ENCODE peak calls at places on chromosomes 4 and X, in four cellular contexts. F, O, Y and T are unnamed samples.

GRCh38 chr4:135192746-135193535 is 991.4 kb upstream of the PABPC4L start:
- DNase-seq in F (no peak), O (no peak), Y (no peak), T (no peak)

GRCh38 chr4:131411393-131411792 is 1737.7 kb upstream of the PCDH10 start:
- DNase-seq in F (no peak), O (no peak), Y (no peak), T (no peak)

GRCh38 chr4:14184265-14184664 is 556.7 kb upstream of the BOD1L1 start:
- DNase-seq in F (peak; percentile 33), O (peak; percentile 30), Y (no peak), T (no peak)

GRCh38 chrX:119667111-119667928 is 25.6 kb downstream of the SEPTIN6 start:
- DNase-seq in F (peak; percentile 36), O (no peak), Y (no peak), T (peak; percentile 24)

GRCh38 chr4:113474017-113474416 is 287.5 kb downstream of the CAMK2D start:
- DNase-seq in F (no peak), O (peak; percentile 97), Y (no peak), T (no peak)

GRCh38 chr4:78059524-78059889 is 2.4 kb downstream of the FRAS1 start:
- DNase-seq in F (peak; percentile 24), O (peak; percentile 92), Y (no peak), T (peak; percentile 41)

GRCh38 chr4:143773998-143774898 is 73.8 kb upstream of the FREM3 start:
- DNase-seq in F (no peak), O (peak; percentile 69), Y (peak; percentile 7), T (no peak)

GRCh38 chrX:137052641-137053235 is 18.9 kb upstream of the GPR101 start:
- DNase-seq in F (no peak), O (peak; percentile 20), Y (no peak), T (no peak)

GRCh38 chr4:67035501-67035900 is 509.8 kb downstream of the CENPC start:
- DNase-seq in F (no peak), O (peak; percentile 0), Y (no peak), T (no peak)

GRCh38 chr4:178296669-178297068 is 854.4 kb upstream of the AGA start:
- DNase-seq in F (no peak), O (no peak), Y (no peak), T (no peak)

GRCh38 chrX:48508400-48509244 is at the start of gene PORCN:
- DNase-seq in F (peak; percentile 86), O (peak; percentile 81), Y (peak; percentile 72), T (peak; percentile 60)

GRCh38 chr4:55866973-55867574 is 13.6 kb downstream of the EXOC1 start:
- DNase-seq in F (no peak), O (peak; percentile 80), Y (peak; percentile 9), T (no peak)

GRCh38 chrX:120813982-120814381 is 61.7 kb downstream of the CT47B1 start:
- DNase-seq in F (no peak), O (no peak), Y (no peak), T (no peak)

GRCh38 chrX:19682712-19683331 is 167.5 kb upstream of the MAP3K15 start:
- DNase-seq in F (peak; percentile 52), O (peak; percentile 94), Y (peak; percentile 64), T (peak; percentile 45)

GRCh38 chr4:5750052-5750950 is 39.3 kb downstream of the EVC start:
- DNase-seq in F (no peak), O (peak; percentile 81), Y (no peak), T (no peak)

GRCh38 chrX:10922158-10922557 is 189.0 kb upstream of the HCCS start:
- DNase-seq in F (no peak), O (peak; percentile 84), Y (no peak), T (no peak)

GRCh38 chr4:19982556-19982955 is 269.1 kb upstream of the SLIT2 start:
- DNase-seq in F (no peak), O (peak; percentile 62), Y (no peak), T (no peak)

GRCh38 chrX:2664497-2664896 is 26.6 kb upstream of the CD99 start:
- DNase-seq in F (peak; percentile 54), O (peak; percentile 92), Y (no peak), T (peak; percentile 18)

GRCh38 chrX:57952320-57952678 is 42.0 kb upstream of the ZXDA start:
- DNase-seq in F (peak; percentile 15), O (no peak), Y (no peak), T (no peak)

GRCh38 chrX:21975242-21975641 is 34.7 kb downstream of the SMS start:
- DNase-seq in F (no peak), O (no peak), Y (no peak), T (no peak)

GRCh38 chrX:8037593-8038348 is 110.6 kb upstream of the PNPLA4 start:
- DNase-seq in F (no peak), O (no peak), Y (no peak), T (no peak)

GRCh38 chrX:39133971-39134370 is 332.7 kb downstream of the MID1IP1 start:
- DNase-seq in F (no peak), O (no peak), Y (no peak), T (no peak)

GRCh38 chrX:103362504-103362903 is 6.2 kb downstream of the TCEAL9 start:
- DNase-seq in F (no peak), O (peak; percentile 49), Y (no peak), T (no peak)

GRCh38 chr4:77309496-77309895 is 152.5 kb downstream of the CCNG2 start:
- DNase-seq in F (no peak), O (no peak), Y (no peak), T (no peak)

GRCh38 chrX:101655540-101655939 is 4.1 kb downstream of the ARMCX2 start:
- DNase-seq in F (no peak), O (no peak), Y (no peak), T (no peak)

GRCh38 chr4:6250235-6250983 is 19.2 kb upstream of the WFS1 start:
- DNase-seq in F (no peak), O (peak; percentile 59), Y (no peak), T (peak; percentile 75)

GRCh38 chr4:128512161-128512560 is 224.5 kb upstream of the PGRMC2 start:
- DNase-seq in F (no peak), O (peak; percentile 57), Y (no peak), T (no peak)

GRCh38 chr4:168384437-168385141 is 66.0 kb upstream of the DDX60 start:
- DNase-seq in F (no peak), O (peak; percentile 28), Y (no peak), T (no peak)

GRCh38 chrX:37685452-37686347 is at the start of gene XK:
- DNase-seq in F (peak; percentile 33), O (peak; percentile 28), Y (peak; percentile 1), T (no peak)

GRCh38 chr4:37476256-37476655 is 209.9 kb downstream of the RELL1 start:
- DNase-seq in F (no peak), O (no peak), Y (no peak), T (no peak)

GRCh38 chrX:17737707-17738001 is 361 bp downstream of the SCML1 start:
- DNase-seq in F (no peak), O (no peak), Y (peak; percentile 11), T (no peak)

GRCh38 chrX:150202641-150203248 is 160.4 kb upstream of the MAMLD1 start:
- DNase-seq in F (no peak), O (peak; percentile 80), Y (no peak), T (no peak)

GRCh38 chr4:10589808-10590207 is 94.8 kb downstream of the CLNK start:
- DNase-seq in F (no peak), O (peak; percentile 25), Y (no peak), T (no peak)

GRCh38 chrX:119181491-119181890 is 53.9 kb upstream of the KIAA1210 start:
- DNase-seq in F (no peak), O (peak; percentile 51), Y (no peak), T (no peak)

GRCh38 chrX:9464435-9465371 is at the start of gene TBL1X:
- DNase-seq in F (peak; percentile 64), O (peak; percentile 63), Y (peak; percentile 39), T (no peak)

GRCh38 chrX:40863671-40864070 is 128.3 kb upstream of the MED14 start:
- DNase-seq in F (no peak), O (no peak), Y (no peak), T (no peak)

GRCh38 chr4:148044889-148045352 is 313.0 kb downstream of the ARHGAP10 start:
- DNase-seq in F (no peak), O (no peak), Y (no peak), T (no peak)

GRCh38 chr4:147865926-147866325 is 134.0 kb downstream of the ARHGAP10 start:
- DNase-seq in F (no peak), O (peak; percentile 69), Y (no peak), T (no peak)

GRCh38 chrX:41407816-41408215 is 39.3 kb upstream of the NYX start:
- DNase-seq in F (no peak), O (no peak), Y (no peak), T (no peak)

DNA sequence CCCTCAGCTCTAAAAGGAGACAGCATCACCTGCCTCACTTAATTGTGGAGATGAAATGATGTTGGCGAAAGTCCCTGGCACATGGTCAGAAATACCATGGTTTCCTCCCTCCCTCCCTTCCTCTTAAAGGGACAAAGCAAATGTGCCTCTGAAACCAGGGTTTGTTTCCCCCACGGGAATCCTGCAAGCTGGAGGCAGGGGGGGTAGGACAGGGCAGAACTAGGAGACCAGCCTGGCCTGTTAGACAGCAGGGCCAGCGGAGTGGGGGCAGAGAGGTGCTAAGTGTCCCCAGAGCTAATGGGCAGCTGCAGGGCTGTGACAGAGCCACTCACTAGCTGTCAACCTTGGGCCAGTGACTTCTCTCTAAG is 5.7 kb downstream of the RTL5 start:
- DNase-seq in F (no peak), O (no peak), Y (no peak), T (no peak)
- H3K27ac ChIP-seq in F (peak overlapping the region; percentile 82), O (no peak overlapping the region), Y (no peak overlapping the region), T (peak overlapping the region; percentile 19)

DNA sequence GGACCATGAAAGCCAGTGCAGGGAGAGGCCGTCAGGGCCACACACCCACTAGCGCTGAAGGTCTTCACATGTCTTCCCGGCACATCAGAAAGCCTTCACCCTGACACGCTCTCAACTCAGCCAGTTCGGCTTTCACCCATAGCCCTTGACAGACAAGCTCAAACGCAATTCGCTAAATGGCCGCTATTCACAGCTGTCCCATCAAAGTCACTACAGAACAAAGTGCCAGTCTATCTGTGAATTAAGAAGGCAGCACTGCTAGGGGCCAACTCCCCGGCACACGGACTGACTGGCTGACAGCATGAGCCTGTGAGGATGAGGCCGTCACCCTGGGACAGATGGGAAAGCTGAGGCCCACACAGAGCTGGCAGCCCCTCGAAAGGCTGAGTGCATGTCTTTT is 45.7 kb downstream of the ACOX3 start:
- DNase-seq in F (no peak), O (no peak), Y (no peak), T (no peak)
- H3K27ac ChIP-seq in F (peak overlapping the region; percentile 88), O (peak overlapping the region; percentile 84), Y (no peak overlapping the region), T (peak overlapping the region; percentile 81)

DNA sequence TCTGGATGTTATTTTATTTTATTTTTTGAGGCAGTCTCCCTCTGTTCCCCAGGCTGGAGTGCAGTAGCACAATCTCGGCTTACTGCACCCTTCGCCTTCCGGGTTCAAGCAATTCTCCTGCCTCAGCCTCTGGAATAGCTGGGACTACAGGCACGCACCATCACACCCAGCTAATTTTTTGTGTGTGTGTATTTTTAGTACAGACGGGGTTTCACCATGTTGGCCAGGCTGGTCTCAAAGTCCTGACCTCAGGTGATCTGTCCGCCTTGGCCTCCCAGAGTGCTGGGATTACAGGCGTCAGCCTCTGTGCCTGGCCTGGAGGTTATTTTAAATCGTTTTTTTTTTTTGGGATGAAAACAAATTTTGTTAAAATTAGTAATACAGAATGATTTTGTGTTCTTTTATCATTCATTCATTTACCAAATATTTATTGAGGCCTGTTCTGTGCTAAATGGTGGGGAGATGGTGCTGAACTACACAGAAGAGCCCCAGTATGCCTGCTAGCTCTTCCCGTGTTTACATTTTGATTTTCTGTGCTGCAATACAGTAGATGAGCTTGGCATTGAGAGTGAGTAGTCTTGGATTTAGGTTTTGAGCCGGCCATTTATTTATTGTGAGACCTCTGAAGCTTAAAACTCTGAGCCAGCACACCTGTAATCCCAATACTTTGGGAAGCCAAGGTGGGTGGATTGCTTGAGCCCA is 22.7 kb downstream of the ADD1 start:
- DNase-seq in F (no peak), O (no peak), Y (no peak), T (no peak)
- H3K27ac ChIP-seq in F (peak overlapping the region; percentile 76), O (no peak overlapping the region), Y (no peak overlapping the region), T (no peak overlapping the region)

GRCh38 chr4:38601916-38602291 is 62.1 kb upstream of the KLF3 start:
- DNase-seq in F (no peak), O (no peak), Y (no peak), T (no peak)
- H3K27ac ChIP-seq in F (no peak overlapping the region), O (no peak overlapping the region), Y (no peak overlapping the region), T (no peak overlapping the region)